ENCODE peak calls at places on chromosomes 11 and 22, in nine cellular contexts. One of them, this sample, is unnamed. For H3K4me1, the result is how much of the 10 kb centered on the place peaks cover.

GRCh38 chr22:48758021-48758561 is 1069.6 kb downstream of the BRD1 start:
- DNase-seq in OCI-LY7: no peak
- DNase-seq in spleen: peak
- DNase-seq in A549: no peak
- DNase-seq in pancreas: no peak
- DNase-seq in CD8-positive, alpha-beta T cell: no peak
- DNase-seq in PC-3: no peak
- DNase-seq in astrocyte: no peak
- DNase-seq in ovary: no peak
- DNase-seq in this sample: no peak

GRCh38 chr11:104443387-104443786 is 279.4 kb upstream of the PDGFD start:
- DNase-seq in OCI-LY7: no peak
- DNase-seq in pancreas: no peak
- DNase-seq in A549: no peak
- DNase-seq in astrocyte: peak
- DNase-seq in CD8-positive, alpha-beta T cell: no peak
- DNase-seq in ovary: no peak
- DNase-seq in PC-3: peak
- DNase-seq in spleen: no peak
- DNase-seq in this sample: no peak

GRCh38 chr11:120182790-120183491 is 27.9 kb upstream of the OAF start:
- DNase-seq in PC-3: peak
- DNase-seq in ovary: no peak
- DNase-seq in CD8-positive, alpha-beta T cell: no peak
- DNase-seq in OCI-LY7: peak
- DNase-seq in A549: peak
- DNase-seq in spleen: peak
- DNase-seq in astrocyte: no peak
- DNase-seq in pancreas: peak
- DNase-seq in this sample: peak

GRCh38 chr11:3894128-3894731 is 38.8 kb downstream of the STIM1 start:
- DNase-seq in spleen: peak
- DNase-seq in astrocyte: no peak
- DNase-seq in CD8-positive, alpha-beta T cell: no peak
- DNase-seq in OCI-LY7: peak
- DNase-seq in A549: no peak
- DNase-seq in pancreas: no peak
- DNase-seq in PC-3: no peak
- DNase-seq in ovary: no peak
- DNase-seq in this sample: peak

GRCh38 chr11:94928146-94928995 is 45.0 kb downstream of the CWC15 start:
- DNase-seq in spleen: no peak
- DNase-seq in CD8-positive, alpha-beta T cell: no peak
- DNase-seq in A549: no peak
- DNase-seq in ovary: no peak
- DNase-seq in pancreas: no peak
- DNase-seq in astrocyte: peak
- DNase-seq in PC-3: no peak
- DNase-seq in OCI-LY7: no peak
- DNase-seq in this sample: no peak

GRCh38 chr22:25410849-25411248 is 153.6 kb upstream of the GRK3 start:
- DNase-seq in spleen: no peak
- DNase-seq in pancreas: no peak
- DNase-seq in astrocyte: no peak
- DNase-seq in CD8-positive, alpha-beta T cell: no peak
- DNase-seq in PC-3: no peak
- DNase-seq in A549: no peak
- DNase-seq in ovary: no peak
- DNase-seq in OCI-LY7: no peak
- DNase-seq in this sample: no peak

GRCh38 chr22:44686873-44687600 is 15.0 kb upstream of the PRR5 start:
- DNase-seq in CD8-positive, alpha-beta T cell: no peak
- DNase-seq in spleen: no peak
- DNase-seq in pancreas: no peak
- DNase-seq in A549: peak
- DNase-seq in ovary: no peak
- DNase-seq in PC-3: no peak
- DNase-seq in OCI-LY7: no peak
- DNase-seq in astrocyte: peak
- DNase-seq in this sample: no peak

GRCh38 chr11:20178976-20179375 is 18.7 kb upstream of the DBX1 start:
- DNase-seq in astrocyte: no peak
- DNase-seq in OCI-LY7: no peak
- DNase-seq in PC-3: no peak
- DNase-seq in CD8-positive, alpha-beta T cell: no peak
- DNase-seq in ovary: no peak
- DNase-seq in A549: no peak
- DNase-seq in spleen: no peak
- DNase-seq in pancreas: no peak
- DNase-seq in this sample: no peak

DNA sequence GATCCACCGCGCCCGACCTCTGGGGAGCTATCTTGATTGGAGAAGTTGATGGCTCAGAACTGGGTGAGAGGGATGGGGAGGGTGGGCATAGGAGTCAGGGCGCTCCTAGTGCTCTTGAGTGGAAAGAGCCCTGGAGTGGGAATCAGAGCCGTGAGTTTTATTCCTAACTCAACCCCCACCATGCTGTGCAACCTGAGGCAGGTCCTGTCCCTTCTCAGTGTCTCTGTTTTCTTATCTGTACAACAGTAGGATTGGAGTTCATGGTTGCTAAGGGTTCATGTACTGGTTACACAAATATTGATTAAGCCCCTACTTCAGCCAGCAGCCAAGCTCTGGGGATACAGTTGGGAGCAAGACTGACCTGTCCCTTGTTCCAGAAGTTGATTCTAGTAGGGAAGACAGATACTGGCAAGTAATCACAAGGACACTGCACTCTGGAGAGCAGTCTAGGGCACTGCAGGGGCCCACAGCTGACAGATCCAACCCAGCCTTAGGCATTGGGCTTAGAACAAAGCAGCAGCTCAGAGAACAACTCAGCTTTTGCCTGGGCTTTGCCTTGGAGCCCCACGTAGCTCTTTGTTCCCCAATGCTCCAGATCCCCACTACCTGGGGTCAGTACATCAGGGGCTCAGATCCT is 12.4 kb upstream of the DAGLA start:
- DNase-seq in OCI-LY7: no peak
- DNase-seq in A549: no peak
- DNase-seq in spleen: no peak
- DNase-seq in pancreas: no peak
- DNase-seq in PC-3: no peak
- DNase-seq in CD8-positive, alpha-beta T cell: no peak
- DNase-seq in ovary: no peak
- DNase-seq in astrocyte: no peak
- DNase-seq in this sample: no peak
- TF ChIP-seq CTCF in OCI-LY7: no peak
- TF ChIP-seq CTCF in A549: no peak
- TF ChIP-seq CTCF in spleen: no peak
- TF ChIP-seq CTCF in pancreas: no peak
- TF ChIP-seq CTCF in PC-3: no peak
- TF ChIP-seq CTCF in CD8-positive, alpha-beta T cell: no peak
- TF ChIP-seq CTCF in ovary: no peak
- TF ChIP-seq CTCF in astrocyte: no peak
- TF ChIP-seq CTCF in this sample: no peak

DNA sequence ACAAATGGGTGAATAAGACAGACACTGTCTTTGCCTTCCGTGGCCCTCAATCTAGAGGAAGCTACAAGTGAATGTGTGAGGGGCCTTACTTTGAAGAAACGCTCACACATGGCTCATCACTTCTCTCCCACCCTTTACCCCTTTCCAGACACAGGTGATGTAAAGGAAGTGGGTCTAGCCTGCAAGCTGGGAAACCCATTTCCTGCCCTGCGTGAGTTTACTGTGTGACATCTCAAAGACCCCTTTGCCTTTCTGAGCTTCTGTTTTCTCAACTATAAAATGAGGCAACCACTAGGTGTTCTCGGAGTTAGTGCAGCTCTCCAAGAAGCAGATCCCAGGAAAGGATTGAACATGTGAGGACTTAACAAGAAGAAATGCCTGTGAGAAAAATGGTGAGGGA is 43.1 kb upstream of the LMO2 start:
- DNase-seq in astrocyte: no peak
- DNase-seq in ovary: no peak
- DNase-seq in PC-3: no peak
- DNase-seq in A549: no peak
- DNase-seq in pancreas: no peak
- DNase-seq in OCI-LY7: no peak
- DNase-seq in CD8-positive, alpha-beta T cell: no peak
- DNase-seq in spleen: no peak
- DNase-seq in this sample: no peak
- H3K4me1 ChIP-seq in astrocyte: under half
- H3K4me1 ChIP-seq in ovary: under half
- H3K4me1 ChIP-seq in PC-3: under half
- H3K4me1 ChIP-seq in A549: under half
- H3K4me1 ChIP-seq in pancreas: under half
- H3K4me1 ChIP-seq in OCI-LY7: under half
- H3K4me1 ChIP-seq in CD8-positive, alpha-beta T cell: under half
- H3K4me1 ChIP-seq in spleen: under half
- H3K4me1 ChIP-seq in this sample: under half

DNA sequence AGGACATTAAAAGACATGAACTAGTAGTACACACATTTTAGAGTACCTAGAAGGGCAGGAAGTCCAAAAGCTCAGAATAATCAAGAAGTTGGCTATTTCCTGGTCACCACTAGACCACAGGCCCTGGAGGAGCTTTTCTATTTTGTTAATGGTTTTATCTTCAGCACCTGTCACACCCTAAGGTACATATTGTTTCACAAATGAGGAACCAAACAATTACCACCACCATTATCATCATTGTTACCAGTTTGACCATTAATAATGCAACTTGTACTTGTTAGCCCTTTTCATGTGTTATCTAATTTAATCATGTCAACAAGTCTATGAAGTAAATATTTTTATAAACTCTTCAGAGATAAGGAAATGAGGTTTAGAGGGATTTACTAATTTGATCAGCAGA is 4.9 kb downstream of the MRPL48 start:
- DNase-seq in pancreas: no peak
- DNase-seq in CD8-positive, alpha-beta T cell: no peak
- DNase-seq in PC-3: no peak
- DNase-seq in OCI-LY7: no peak
- DNase-seq in A549: no peak
- DNase-seq in ovary: no peak
- DNase-seq in spleen: no peak
- DNase-seq in astrocyte: no peak
- DNase-seq in this sample: no peak
- TF ChIP-seq CTCF in pancreas: no peak
- TF ChIP-seq CTCF in CD8-positive, alpha-beta T cell: no peak
- TF ChIP-seq CTCF in PC-3: no peak
- TF ChIP-seq CTCF in OCI-LY7: no peak
- TF ChIP-seq CTCF in A549: no peak
- TF ChIP-seq CTCF in ovary: no peak
- TF ChIP-seq CTCF in spleen: no peak
- TF ChIP-seq CTCF in astrocyte: no peak
- TF ChIP-seq CTCF in this sample: no peak

GRCh38 chr22:21938906-21939305 is 13.7 kb downstream of the PPM1F start:
- DNase-seq in PC-3: no peak
- DNase-seq in pancreas: no peak
- DNase-seq in CD8-positive, alpha-beta T cell: no peak
- DNase-seq in OCI-LY7: no peak
- DNase-seq in A549: no peak
- DNase-seq in ovary: no peak
- DNase-seq in spleen: peak
- DNase-seq in astrocyte: no peak
- DNase-seq in this sample: no peak
- H3K4me1 ChIP-seq in PC-3: under half
- H3K4me1 ChIP-seq in pancreas: under half
- H3K4me1 ChIP-seq in CD8-positive, alpha-beta T cell: under half
- H3K4me1 ChIP-seq in OCI-LY7: under half
- H3K4me1 ChIP-seq in A549: under half
- H3K4me1 ChIP-seq in ovary: under half
- H3K4me1 ChIP-seq in spleen: half or more
- H3K4me1 ChIP-seq in astrocyte: under half
- H3K4me1 ChIP-seq in this sample: under half

DNA sequence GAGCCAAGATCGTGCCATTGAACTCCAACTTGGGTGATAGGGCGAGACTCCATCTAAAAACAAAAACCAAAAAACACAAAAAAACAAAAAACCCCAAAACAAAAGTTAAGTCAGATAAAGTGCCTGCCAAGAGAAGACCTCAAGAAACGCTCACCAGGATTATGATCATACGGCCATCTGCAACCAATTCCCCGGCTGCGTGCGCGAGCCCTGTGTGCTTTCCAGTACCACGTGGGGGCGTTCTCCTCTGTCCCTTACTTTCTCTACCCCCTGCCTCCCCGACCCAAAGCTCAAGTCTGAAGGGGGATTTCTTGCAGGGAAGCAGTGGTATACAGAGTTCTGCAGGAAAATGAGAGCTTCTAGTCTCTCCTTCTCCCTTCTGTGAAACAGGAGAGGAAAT is 10.5 kb upstream of the RPS19BP1 start:
- DNase-seq in astrocyte: no peak
- DNase-seq in OCI-LY7: peak
- DNase-seq in PC-3: peak
- DNase-seq in CD8-positive, alpha-beta T cell: no peak
- DNase-seq in spleen: no peak
- DNase-seq in A549: peak
- DNase-seq in pancreas: no peak
- DNase-seq in ovary: no peak
- DNase-seq in this sample: no peak
- TF ChIP-seq CTCF in astrocyte: peak
- TF ChIP-seq CTCF in OCI-LY7: peak
- TF ChIP-seq CTCF in PC-3: peak
- TF ChIP-seq CTCF in CD8-positive, alpha-beta T cell: no peak
- TF ChIP-seq CTCF in spleen: no peak
- TF ChIP-seq CTCF in A549: peak
- TF ChIP-seq CTCF in pancreas: no peak
- TF ChIP-seq CTCF in ovary: no peak
- TF ChIP-seq CTCF in this sample: no peak

DNA sequence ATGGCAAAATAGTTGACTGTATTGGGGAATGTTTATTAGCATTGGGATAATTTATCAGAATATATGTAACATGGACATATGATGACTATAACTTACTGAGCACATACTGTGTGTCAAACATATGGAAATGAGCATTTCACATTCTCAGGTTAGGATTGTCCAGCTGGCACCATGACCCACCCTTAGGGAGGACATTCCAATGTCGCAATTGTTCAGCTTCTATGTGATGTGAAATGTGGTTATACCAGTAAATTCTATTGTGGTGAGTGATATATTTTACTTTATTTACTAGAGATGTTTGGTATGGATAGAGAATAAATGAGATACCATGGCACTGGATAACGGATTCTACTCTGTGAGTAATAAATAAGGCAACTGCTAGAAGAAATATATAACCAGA is 50.4 kb downstream of the OR4A47 start:
- DNase-seq in PC-3: no peak
- DNase-seq in astrocyte: no peak
- DNase-seq in ovary: no peak
- DNase-seq in A549: no peak
- DNase-seq in pancreas: no peak
- DNase-seq in OCI-LY7: no peak
- DNase-seq in spleen: no peak
- DNase-seq in CD8-positive, alpha-beta T cell: no peak
- DNase-seq in this sample: no peak
- H3K4me1 ChIP-seq in PC-3: under half
- H3K4me1 ChIP-seq in astrocyte: under half
- H3K4me1 ChIP-seq in ovary: under half
- H3K4me1 ChIP-seq in A549: under half
- H3K4me1 ChIP-seq in pancreas: under half
- H3K4me1 ChIP-seq in OCI-LY7: under half
- H3K4me1 ChIP-seq in spleen: under half
- H3K4me1 ChIP-seq in CD8-positive, alpha-beta T cell: under half
- H3K4me1 ChIP-seq in this sample: under half

GRCh38 chr22:22618923-22619322 is 25.5 kb upstream of the GGTLC2 start:
- DNase-seq in pancreas: no peak
- DNase-seq in CD8-positive, alpha-beta T cell: no peak
- DNase-seq in OCI-LY7: no peak
- DNase-seq in A549: no peak
- DNase-seq in astrocyte: no peak
- DNase-seq in PC-3: no peak
- DNase-seq in spleen: no peak
- DNase-seq in ovary: no peak
- DNase-seq in this sample: no peak
- TF ChIP-seq CTCF in pancreas: no peak
- TF ChIP-seq CTCF in CD8-positive, alpha-beta T cell: no peak
- TF ChIP-seq CTCF in OCI-LY7: no peak
- TF ChIP-seq CTCF in A549: no peak
- TF ChIP-seq CTCF in astrocyte: no peak
- TF ChIP-seq CTCF in PC-3: no peak
- TF ChIP-seq CTCF in spleen: no peak
- TF ChIP-seq CTCF in ovary: no peak
- TF ChIP-seq CTCF in this sample: no peak